ENCODE peak calls at places on chromosomes 13 and 19, in five cellular contexts. N is H9; C is CD4-positive, alpha-beta T cell; G is breast epithelium; X is heart right ventricle. J is an unnamed sample.

GRCh38 chr19:2207991-2208860 is 27.9 kb downstream of the PLEKHJ1 start:
- DNase-seq in N (peak; percentile 74), C (no peak), G (no peak), X (peak; percentile 67), J (no peak)

GRCh38 chr13:27975579-27976361 is 6.7 kb upstream of the CDX2 start:
- DNase-seq in N (peak; percentile 45), C (no peak), G (no peak), X (no peak), J (no peak)

GRCh38 chr13:24187185-24187584 is 26.7 kb downstream of the SPATA13 start:
- DNase-seq in N (no peak), C (no peak), G (no peak), X (no peak), J (no peak)

GRCh38 chr13:75861786-75862185 is 225.7 kb downstream of the LMO7 start:
- DNase-seq in N (no peak), C (no peak), G (no peak), X (no peak), J (no peak)

GRCh38 chr19:46761418-46761831 is 15.2 kb upstream of the STRN4 start:
- DNase-seq in N (no peak), C (no peak), G (no peak), X (no peak), J (no peak)

GRCh38 chr19:42024622-42025111 is 30.6 kb upstream of the ATP1A3 start:
- DNase-seq in N (no peak), C (no peak), G (no peak), X (peak; percentile 76), J (no peak)

GRCh38 chr19:33207040-33207620 is 13.0 kb downstream of the LRP3 start:
- DNase-seq in N (no peak), C (no peak), G (no peak), X (no peak), J (no peak)

GRCh38 chr13:91078093-91078679 is 269.3 kb upstream of the MIR17HG start:
- DNase-seq in N (no peak), C (no peak), G (no peak), X (no peak), J (no peak)

GRCh38 chr13:111549464-111549863 is 229.0 kb downstream of the TEX29 start:
- DNase-seq in N (no peak), C (no peak), G (no peak), X (no peak), J (no peak)

GRCh38 chr19:22602631-22603272 is 31.4 kb upstream of the ZNF492 start:
- DNase-seq in N (no peak), C (no peak), G (no peak), X (no peak), J (no peak)

GRCh38 chr13:33644607-33645543 is 173.1 kb upstream of the RFC3 start:
- DNase-seq in N (no peak), C (no peak), G (no peak), X (peak; percentile 54), J (no peak)

GRCh38 chr13:113514844-113515243 is 24.3 kb upstream of the DCUN1D2 start:
- DNase-seq in N (no peak), C (no peak), G (no peak), X (no peak), J (no peak)

GRCh38 chr13:114022876-114023275 is 49.0 kb upstream of the C13orf46 start:
- DNase-seq in N (no peak), C (no peak), G (no peak), X (no peak), J (no peak)

GRCh38 chr13:79405831-79406596 is at the start of gene RBM26:
- DNase-seq in N (peak; percentile 93), C (peak; percentile 94), G (peak; percentile 93), X (peak; percentile 97), J (peak; percentile 84)

GRCh38 chr19:2428027-2428690 is 773 bp upstream of the TIMM13 start:
- DNase-seq in N (peak; percentile 77), C (no peak), G (no peak), X (no peak), J (no peak)

GRCh38 chr13:32113564-32113963 is 82.0 kb downstream of the FRY start:
- DNase-seq in N (no peak), C (no peak), G (no peak), X (no peak), J (no peak)

GRCh38 chr19:55552206-55552605 is 6.9 kb upstream of the SBK3 start:
- DNase-seq in N (no peak), C (no peak), G (no peak), X (no peak), J (no peak)

GRCh38 chr19:41638624-41639023 is 11.8 kb upstream of the CEACAM4 start:
- DNase-seq in N (peak; percentile 24), C (no peak), G (no peak), X (no peak), J (no peak)

GRCh38 chr19:52237771-52238400 is 31.5 kb upstream of the ZNF766 start:
- DNase-seq in N (peak; percentile 55), C (peak; percentile 40), G (no peak), X (peak; percentile 46), J (peak; percentile 28)

GRCh38 chr13:62193919-62194318 is 778.3 kb upstream of the PCDH20 start:
- DNase-seq in N (no peak), C (no peak), G (no peak), X (no peak), J (no peak)

GRCh38 chr13:108957369-108958012 is 328.1 kb downstream of the MYO16 start:
- DNase-seq in N (no peak), C (no peak), G (no peak), X (no peak), J (no peak)

GRCh38 chr19:5095568-5095850 is 126.6 kb downstream of the KDM4B start:
- DNase-seq in N (no peak), C (no peak), G (no peak), X (no peak), J (no peak)

GRCh38 chr19:1469936-1470863 is 8.8 kb downstream of the C19orf25 start:
- DNase-seq in N (peak; percentile 79), C (peak; percentile 48), G (no peak), X (peak; percentile 47), J (peak; percentile 57)

GRCh38 chr13:68369739-68370138 is 1139.6 kb upstream of the PCDH9 start:
- DNase-seq in N (no peak), C (no peak), G (no peak), X (no peak), J (no peak)

GRCh38 chr13:76014618-76015315 is 378.6 kb downstream of the LMO7 start:
- DNase-seq in N (no peak), C (no peak), G (no peak), X (peak; percentile 4), J (no peak)

GRCh38 chr19:21474671-21475181 is 30.7 kb upstream of the ZNF429 start:
- DNase-seq in N (peak; percentile 95), C (peak; percentile 26), G (peak; percentile 87), X (peak; percentile 80), J (peak; percentile 67)

GRCh38 chr13:92355213-92355612 is 871.4 kb upstream of the GPC6 start:
- DNase-seq in N (peak; percentile 43), C (no peak), G (no peak), X (no peak), J (no peak)
- TF ChIP-seq CTCF in N (peak; percentile 61), C (no peak), G (no peak), X (peak; percentile 31), J (no peak)

DNA sequence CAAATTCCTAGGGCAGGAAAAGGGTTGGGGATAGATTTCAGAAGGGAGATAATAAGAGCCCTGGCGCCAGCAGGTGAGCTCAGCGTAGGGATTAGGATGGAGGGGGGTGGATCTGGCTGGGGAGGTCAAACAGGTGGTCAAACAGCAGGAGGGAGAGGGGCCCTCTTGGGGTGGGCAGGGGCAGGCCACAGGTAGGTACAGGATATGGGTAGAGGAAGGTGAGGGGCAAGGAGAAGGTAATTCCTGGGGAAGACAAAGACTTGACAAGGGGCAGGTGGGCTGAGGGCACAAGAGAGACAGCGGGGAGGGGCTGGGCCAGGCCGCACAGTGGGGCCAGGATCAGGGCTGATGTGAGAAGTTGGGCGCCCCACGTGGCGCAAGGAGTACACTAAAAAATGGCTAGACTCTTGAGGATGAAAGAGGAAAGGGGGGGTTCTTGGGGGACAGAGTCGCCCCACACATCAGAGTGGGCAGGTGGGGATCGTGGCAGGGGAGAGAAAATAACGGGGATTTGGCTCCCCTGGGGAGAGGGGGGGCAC is 713 bp downstream of the KRI1 start:
- DNase-seq in N (peak; percentile 53), C (no peak), G (no peak), X (peak; percentile 33), J (no peak)
- TF ChIP-seq CTCF in N (peak; percentile 14), C (no peak), G (no peak), X (no peak), J (no peak)

DNA sequence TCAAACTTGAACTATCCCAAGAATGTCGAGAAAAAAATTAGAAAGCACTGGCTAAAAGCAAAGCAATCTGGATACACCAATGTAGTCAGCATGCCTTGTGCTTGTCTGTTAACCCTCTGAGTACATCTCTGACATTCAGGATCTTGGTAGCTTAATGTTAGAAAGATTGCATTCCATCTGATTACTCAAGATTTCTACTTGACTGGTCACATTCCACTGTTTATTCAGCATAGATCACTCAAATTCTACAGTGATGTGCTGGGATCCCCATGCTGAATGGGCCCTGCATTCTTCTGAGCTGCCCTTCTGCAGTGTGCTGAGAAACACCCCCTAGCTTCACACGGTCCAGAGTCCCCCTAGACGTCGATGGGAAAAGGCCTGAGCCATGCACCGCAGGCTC is 295.4 kb upstream of the MAB21L1 start:
- DNase-seq in N (no peak), C (no peak), G (no peak), X (no peak), J (no peak)
- TF ChIP-seq CTCF in N (no peak), C (no peak), G (no peak), X (no peak), J (no peak)

DNA sequence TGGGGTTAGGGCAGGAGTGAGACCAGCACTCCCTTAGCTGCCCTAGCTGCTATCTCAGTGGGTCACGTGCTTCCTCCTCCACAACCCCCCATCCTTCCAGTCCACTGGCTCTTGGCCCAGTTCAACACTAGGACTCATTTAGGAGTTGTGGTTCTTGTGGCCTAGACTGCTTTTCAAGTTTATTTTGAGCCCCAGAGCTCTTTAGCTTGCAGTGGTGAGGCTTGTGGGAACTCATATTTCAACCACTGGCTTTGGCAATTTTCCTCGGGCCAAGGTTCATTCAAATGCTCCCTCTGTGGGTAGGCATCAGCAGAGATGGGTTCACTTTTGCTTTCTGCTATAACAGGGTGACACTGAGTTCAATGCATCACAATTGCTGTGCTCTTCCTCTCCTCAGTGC is 436.2 kb upstream of the SLITRK5 start:
- DNase-seq in N (no peak), C (no peak), G (no peak), X (no peak), J (no peak)
- TF ChIP-seq CTCF in N (no peak), C (no peak), G (no peak), X (no peak), J (no peak)

GRCh38 chr13:74015137-74015536 is 119.1 kb downstream of the KLF12 start:
- DNase-seq in N (no peak), C (no peak), G (no peak), X (no peak), J (no peak)
- TF ChIP-seq CTCF in N (peak; percentile 53), C (no peak), G (no peak), X (peak; percentile 11), J (no peak)